ENCODE peak calls at places on chromosomes 12 and 14, in four cellular contexts. A, J, U and Y are unnamed samples.

GRCh38 chr14:22106700-22107697 is 433.4 kb upstream of the OR4E1 start:
- DNase-seq in A (no peak), J (no peak), U (no peak), Y (no peak)

GRCh38 chr12:105259226-105259625 is 23.3 kb upstream of the APPL2 start:
- DNase-seq in A (no peak), J (no peak), U (no peak), Y (no peak)

GRCh38 chr14:77003960-77004710 is 24.4 kb downstream of the IRF2BPL start:
- DNase-seq in A (peak; percentile 64), J (no peak), U (no peak), Y (peak; percentile 71)

GRCh38 chr14:96212140-96212539 is 7.5 kb downstream of the BDKRB2 start:
- DNase-seq in A (peak; percentile 51), J (no peak), U (no peak), Y (no peak)

GRCh38 chr14:77965919-77966435 is 166.1 kb downstream of the ADCK1 start:
- DNase-seq in A (peak; percentile 12), J (no peak), U (no peak), Y (no peak)

GRCh38 chr14:80464531-80465149 is 253.3 kb upstream of the DIO2 start:
- DNase-seq in A (no peak), J (no peak), U (no peak), Y (no peak)

GRCh38 chr14:50434530-50434929 is 37.8 kb upstream of the CDKL1 start:
- DNase-seq in A (no peak), J (no peak), U (no peak), Y (no peak)

GRCh38 chr12:12909995-12910391 is 18.6 kb downstream of the GPRC5A start:
- DNase-seq in A (no peak), J (no peak), U (no peak), Y (no peak)

GRCh38 chr12:14284189-14284722 is 81.2 kb upstream of the ATF7IP start:
- DNase-seq in A (no peak), J (no peak), U (no peak), Y (no peak)

GRCh38 chr12:53046655-53047220 is 3.1 kb upstream of the TNS2 start:
- DNase-seq in A (peak; percentile 92), J (no peak), U (peak; percentile 35), Y (no peak)

GRCh38 chr12:101455685-101456084 is 19.5 kb upstream of the SPIC start:
- DNase-seq in A (no peak), J (no peak), U (no peak), Y (no peak)

GRCh38 chr14:75427126-75427481 is 718 bp upstream of the JDP2 start:
- DNase-seq in A (no peak), J (no peak), U (no peak), Y (no peak)

GRCh38 chr12:93363854-93364297 is 13.8 kb upstream of the NUDT4 start:
- DNase-seq in A (no peak), J (no peak), U (no peak), Y (no peak)

GRCh38 chr14:89903340-89903965 is 51.1 kb downstream of the EFCAB11 start:
- DNase-seq in A (no peak), J (no peak), U (no peak), Y (no peak)

GRCh38 chr14:89900822-89901221 is 53.7 kb downstream of the EFCAB11 start:
- DNase-seq in A (no peak), J (no peak), U (no peak), Y (no peak)

GRCh38 chr14:89902876-89903275 is 51.7 kb downstream of the EFCAB11 start:
- DNase-seq in A (no peak), J (no peak), U (no peak), Y (no peak)

GRCh38 chr14:89906000-89906399 is 48.5 kb downstream of the EFCAB11 start:
- DNase-seq in A (no peak), J (no peak), U (no peak), Y (no peak)

GRCh38 chr14:89899917-89900680 is 54.4 kb downstream of the EFCAB11 start:
- DNase-seq in A (peak; percentile 68), J (no peak), U (no peak), Y (no peak)
- TF ChIP-seq CTCF in A (peak; percentile 48), J (peak; percentile 38), U (peak; percentile 52), Y (peak; percentile 66)

DNA sequence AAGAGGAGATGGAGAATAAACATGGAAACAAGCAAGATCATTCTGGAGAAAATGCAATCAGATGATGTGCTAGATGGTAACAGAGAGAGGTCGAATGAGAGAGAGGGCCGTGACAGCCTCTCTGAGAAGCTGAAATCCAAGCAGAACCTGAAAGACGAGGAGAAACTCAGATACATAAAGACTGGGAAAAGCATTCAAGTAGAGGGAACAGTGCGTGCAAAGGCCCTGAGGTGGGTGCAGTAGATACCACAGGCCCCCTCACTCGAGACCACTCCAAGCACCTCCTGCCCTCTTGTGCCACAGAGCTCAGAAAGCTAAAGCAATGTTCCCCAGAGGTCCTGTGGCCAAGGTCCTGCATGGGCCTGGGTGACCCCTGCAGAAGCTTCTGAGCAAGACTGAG is 54.8 kb upstream of the DLK1 start:
- DNase-seq in A (no peak), J (no peak), U (no peak), Y (no peak)
- TF ChIP-seq CTCF in A (no peak), J (no peak), U (no peak), Y (no peak)

DNA sequence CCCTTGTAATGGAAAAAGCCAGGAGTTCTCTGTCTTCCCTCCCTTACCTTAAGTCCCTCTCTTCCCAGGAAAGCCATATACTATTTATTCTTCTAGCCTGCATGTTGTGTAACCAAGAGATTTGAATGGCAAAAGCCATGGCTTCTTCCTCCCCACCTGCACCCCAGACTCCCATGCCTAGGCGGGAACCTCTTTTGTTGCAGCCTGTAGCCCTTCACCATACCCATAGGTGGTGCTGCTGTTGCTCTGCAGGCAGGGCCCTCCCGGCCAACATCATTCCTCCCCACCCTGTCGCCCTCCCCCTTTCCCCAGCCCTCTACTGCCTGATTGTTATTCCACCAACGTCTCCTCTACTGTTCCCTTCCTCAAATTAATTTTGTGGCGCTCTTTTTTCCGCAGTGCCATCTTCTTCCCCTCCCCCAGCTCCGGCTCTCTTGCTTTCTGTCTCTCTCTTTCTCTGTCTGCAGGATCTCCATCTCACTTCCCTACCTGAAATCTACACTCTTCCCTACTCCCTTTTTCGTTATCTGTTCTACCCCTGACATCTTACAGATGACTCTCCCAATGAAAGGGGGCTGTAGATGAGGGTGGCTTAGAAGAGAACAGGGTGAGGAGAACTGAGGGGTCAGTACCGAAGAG is 13.8 kb downstream of the NGDN start:
- DNase-seq in A (peak; percentile 39), J (no peak), U (no peak), Y (no peak)
- TF ChIP-seq CTCF in A (peak; percentile 46), J (peak; percentile 58), U (peak; percentile 61), Y (peak; percentile 62)

GRCh38 chr14:37195327-37195726 is 2.4 kb upstream of the MIPOL1 start:
- DNase-seq in A (peak; percentile 62), J (no peak), U (no peak), Y (no peak)

GRCh38 chr14:37198907-37199306 is 1.2 kb downstream of the MIPOL1 start:
- DNase-seq in A (no peak), J (no peak), U (no peak), Y (no peak)

GRCh38 chr14:37198273-37198598 is 499 bp downstream of the MIPOL1 start:
- DNase-seq in A (no peak), J (no peak), U (no peak), Y (no peak)

GRCh38 chr14:37196604-37197420 is 925 bp upstream of the MIPOL1 start:
- DNase-seq in A (no peak), J (no peak), U (no peak), Y (no peak)

GRCh38 chr14:37197421-37198272 is at the start of gene MIPOL1:
- DNase-seq in A (peak; percentile 97), J (peak; percentile 26), U (peak; percentile 64), Y (peak; percentile 28)
- TF ChIP-seq CTCF in A (no peak), J (peak; percentile 39), U (peak; percentile 43), Y (peak; percentile 26)

GRCh38 chr12:3882896-3883564 is 9.8 kb upstream of the PARP11 start:
- DNase-seq in A (peak; percentile 45), J (no peak), U (no peak), Y (no peak)
- TF ChIP-seq CTCF in A (peak; percentile 16), J (peak; percentile 4), U (peak; percentile 26), Y (peak; percentile 24)

DNA sequence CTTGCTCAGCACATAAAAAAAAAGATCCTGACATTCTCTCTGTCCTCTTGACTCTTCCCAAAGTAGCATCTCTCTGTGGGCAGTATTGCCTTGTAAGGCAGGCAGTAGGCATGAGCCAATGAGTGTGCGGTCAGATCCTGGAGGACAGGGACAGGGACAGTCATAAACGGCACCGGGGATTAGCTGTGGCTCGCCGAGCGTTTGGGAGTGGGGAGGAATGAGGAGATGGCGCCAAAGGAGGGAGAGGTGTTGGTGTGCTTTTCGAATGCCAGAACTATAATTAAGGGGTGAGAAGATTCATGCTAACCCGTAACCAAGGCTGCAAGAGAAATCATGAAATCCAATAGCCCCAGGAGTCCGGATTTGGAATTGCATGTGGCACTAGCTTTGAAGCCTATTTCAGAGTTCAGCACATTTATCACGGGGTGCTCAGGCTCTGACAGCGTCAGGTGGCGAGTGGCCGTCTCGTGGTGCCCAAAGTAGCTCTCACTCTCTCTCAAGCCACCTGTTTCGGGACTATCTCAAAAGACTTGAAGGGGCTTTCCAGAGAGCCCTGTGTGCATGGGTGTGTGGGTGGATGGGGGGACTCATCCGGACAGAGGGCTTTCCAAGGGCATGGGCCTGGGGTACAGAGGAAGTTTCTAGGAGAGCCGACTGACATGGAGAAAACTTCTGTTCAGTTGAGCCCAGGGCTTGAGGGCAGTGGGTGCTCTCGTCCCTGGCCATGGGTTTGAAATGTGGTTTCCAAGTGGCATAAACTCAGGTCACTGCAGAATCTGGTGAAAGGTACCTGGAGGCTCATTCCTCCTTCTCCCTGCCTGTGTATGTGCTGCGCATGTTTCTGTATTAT is 47.6 kb upstream of the MEG3 start:
- DNase-seq in A (no peak), J (no peak), U (no peak), Y (no peak)
- TF ChIP-seq CTCF in A (no peak), J (no peak), U (no peak), Y (no peak)

GRCh38 chr12:71299541-71300376 is 139.8 kb upstream of the LGR5 start:
- DNase-seq in A (peak; percentile 31), J (no peak), U (no peak), Y (peak; percentile 88)

GRCh38 chr12:71303199-71303598 is 136.4 kb upstream of the LGR5 start:
- DNase-seq in A (peak; percentile 73), J (no peak), U (no peak), Y (no peak)

GRCh38 chr12:71304306-71304705 is 135.3 kb upstream of the LGR5 start:
- DNase-seq in A (no peak), J (no peak), U (no peak), Y (no peak)

GRCh38 chr12:71297930-71298329 is 140.1 kb upstream of the TSPAN8 start:
- DNase-seq in A (no peak), J (no peak), U (no peak), Y (no peak)

GRCh38 chr12:71300772-71301675 is 138.6 kb upstream of the LGR5 start:
- DNase-seq in A (no peak), J (no peak), U (no peak), Y (no peak)
- TF ChIP-seq CTCF in A (no peak), J (no peak), U (no peak), Y (no peak)

DNA sequence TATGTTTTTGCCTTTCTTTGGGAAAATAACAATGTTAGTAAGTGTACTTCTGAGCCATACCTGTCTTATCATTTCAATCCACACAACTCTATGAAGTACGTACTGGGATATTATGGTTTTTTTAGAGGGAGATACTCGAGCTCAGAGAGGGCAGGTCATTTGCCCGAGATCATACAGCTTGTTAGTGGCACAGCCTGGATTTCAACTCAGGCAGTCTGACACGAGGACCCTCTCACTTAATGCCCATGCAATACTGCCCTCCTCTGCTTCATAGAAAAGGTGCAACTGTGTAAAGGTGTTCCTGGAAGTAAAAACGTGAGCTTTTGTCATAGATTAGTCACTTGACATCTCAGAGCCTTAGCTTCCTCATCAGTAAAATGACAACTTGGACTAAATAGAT is 128.0 kb downstream of the NDUFA12 start:
- DNase-seq in A (no peak), J (no peak), U (no peak), Y (no peak)
- TF ChIP-seq CTCF in A (no peak), J (no peak), U (no peak), Y (peak; percentile 43)